ENCODE peak calls at places on chromosomes 13 and 19, in seven cellular contexts. B is testis, D is lower leg skin, R is IMR-90, I is tibial nerve, T is GM12891, F is GM12892. M is an unnamed sample.

GRCh38 chr13:106143930-106144709 is 391.3 kb downstream of the EFNB2 start:
- DNase-seq in B (no peak), D (no peak), R (no peak), I (no peak), T (no peak), F (no peak), M (no peak)

GRCh38 chr13:102399791-102400618 is 1.8 kb downstream of the FGF14 start:
- DNase-seq in B (peak; percentile 14), D (no peak), R (no peak), I (no peak), T (no peak), F (no peak), M (peak; percentile 7)

GRCh38 chr19:5436101-5436947 is 18.9 kb upstream of the ZNRF4 start:
- DNase-seq in B (peak; percentile 70), D (no peak), R (peak; percentile 73), I (no peak), T (no peak), F (no peak), M (no peak)

GRCh38 chr19:45276284-45276687 is 25.2 kb downstream of the MARK4 start:
- DNase-seq in B (peak; percentile 64), D (no peak), R (peak; percentile 29), I (no peak), T (no peak), F (no peak), M (no peak)

GRCh38 chr19:14048439-14049153 is 13.3 kb downstream of the PALM3 start:
- DNase-seq in B (peak; percentile 73), D (no peak), R (no peak), I (no peak), T (peak; percentile 71), F (no peak), M (peak; percentile 54)

GRCh38 chr13:98451676-98452105 is 125.2 kb downstream of the STK24 start:
- DNase-seq in B (no peak), D (no peak), R (peak; percentile 40), I (peak; percentile 40), T (no peak), F (no peak), M (no peak)

GRCh38 chr13:108220042-108220441 is 1.9 kb downstream of the ABHD13 start:
- DNase-seq in B (no peak), D (no peak), R (no peak), I (no peak), T (no peak), F (no peak), M (peak; percentile 47)

GRCh38 chr13:48586591-48587103 is 53.8 kb upstream of the RCBTB2 start:
- DNase-seq in B (peak; percentile 55), D (no peak), R (peak; percentile 11), I (no peak), T (no peak), F (no peak), M (peak; percentile 19)

GRCh38 chr19:44645407-44646048 is 1.8 kb downstream of the PVR start:
- DNase-seq in B (no peak), D (no peak), R (no peak), I (no peak), T (no peak), F (no peak), M (no peak)

GRCh38 chr13:33109801-33110200 is 93.6 kb downstream of the KL start:
- DNase-seq in B (no peak), D (no peak), R (no peak), I (no peak), T (no peak), F (no peak), M (peak; percentile 9)

GRCh38 chr19:14091885-14092462 is 1.4 kb upstream of the SAMD1 start:
- DNase-seq in B (no peak), D (no peak), R (no peak), I (no peak), T (peak; percentile 66), F (peak; percentile 55), M (peak; percentile 60)

GRCh38 chr19:49862411-49863253 is 4.7 kb downstream of the PNKP start:
- DNase-seq in B (peak; percentile 77), D (no peak), R (no peak), I (no peak), T (no peak), F (no peak), M (peak; percentile 53)

GRCh38 chr13:19845758-19846157 is 17.7 kb downstream of the ZMYM5 start:
- DNase-seq in B (no peak), D (no peak), R (peak; percentile 99), I (no peak), T (no peak), F (no peak), M (peak; percentile 41)

GRCh38 chr19:33795370-33796163 is 1.1 kb upstream of the KCTD15 start:
- DNase-seq in B (peak; percentile 77), D (peak; percentile 63), R (peak; percentile 75), I (peak; percentile 39), T (peak; percentile 81), F (peak; percentile 61), M (peak; percentile 83)
- TF ChIP-seq POLR2A in B (no peak), D (no peak), R (peak; percentile 73), I (peak; percentile 52), T (no peak), F (no peak), M (no peak)

DNA sequence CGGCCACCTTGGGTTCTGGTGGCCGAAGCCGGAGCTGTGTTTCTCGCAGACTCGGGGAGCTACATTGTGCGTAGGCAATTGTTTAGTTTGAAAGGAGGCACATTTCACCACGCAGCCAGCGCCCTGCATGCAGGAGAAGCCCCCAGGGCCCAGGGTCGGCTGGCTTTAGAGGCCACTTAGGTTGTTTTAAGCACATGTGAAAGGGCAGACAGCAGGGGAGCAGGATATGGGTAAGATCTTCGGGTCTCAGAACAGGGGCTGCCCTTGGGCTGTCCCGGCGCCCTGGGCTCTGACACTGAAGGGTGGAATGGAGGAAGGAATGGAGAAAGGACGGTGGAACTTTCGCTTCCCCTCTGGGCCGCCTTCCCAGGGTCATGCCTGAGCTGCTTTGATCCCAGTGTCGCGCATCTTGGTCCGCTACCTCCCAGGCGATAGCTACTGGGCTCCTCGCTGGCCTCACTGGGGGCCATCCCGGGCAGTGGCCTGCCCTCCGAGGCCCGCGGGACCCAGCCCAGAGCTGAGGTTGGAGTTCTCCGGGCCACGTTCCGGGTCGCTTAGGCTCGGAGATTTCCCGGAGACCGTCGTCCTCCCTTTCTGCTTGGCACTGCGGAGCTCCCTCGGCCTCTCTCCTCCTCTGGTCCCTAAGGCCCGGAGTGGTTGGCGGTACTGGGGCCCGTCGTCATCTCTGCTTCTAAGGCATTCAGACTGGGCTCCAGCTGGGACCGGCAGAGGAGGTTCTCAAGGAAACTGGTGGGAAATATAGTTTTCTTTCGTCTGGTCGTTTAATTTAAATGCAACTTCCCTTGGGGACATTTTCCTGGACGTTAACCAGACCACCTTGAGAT is 4.3 kb upstream of the POU4F1 start:
- DNase-seq in B (no peak), D (no peak), R (no peak), I (no peak), T (no peak), F (no peak), M (peak; percentile 15)
- TF ChIP-seq POLR2A in B (no peak), D (no peak), R (no peak), I (no peak), T (no peak), F (no peak), M (no peak)

GRCh38 chr13:79749985-79750551 is 269.1 kb downstream of the NDFIP2 start:
- DNase-seq in B (peak; percentile 86), D (peak; percentile 75), R (peak; percentile 97), I (peak; percentile 67), T (no peak), F (no peak), M (no peak)
- TF ChIP-seq POLR2A in B (no peak), D (no peak), R (no peak), I (no peak), T (no peak), F (no peak), M (no peak)

GRCh38 chr13:30381049-30381448 is 41.2 kb upstream of the UBE2L5 start:
- DNase-seq in B (no peak), D (no peak), R (no peak), I (no peak), T (no peak), F (no peak), M (no peak)

GRCh38 chr13:30377312-30377685 is 45.0 kb upstream of the UBE2L5 start:
- DNase-seq in B (no peak), D (no peak), R (no peak), I (no peak), T (no peak), F (no peak), M (no peak)

GRCh38 chr13:30375436-30375835 is 46.9 kb upstream of the UBE2L5 start:
- DNase-seq in B (no peak), D (no peak), R (no peak), I (no peak), T (no peak), F (no peak), M (no peak)

GRCh38 chr13:30373727-30374126 is 48.6 kb upstream of the UBE2L5 start:
- DNase-seq in B (no peak), D (no peak), R (no peak), I (no peak), T (no peak), F (no peak), M (no peak)

DNA sequence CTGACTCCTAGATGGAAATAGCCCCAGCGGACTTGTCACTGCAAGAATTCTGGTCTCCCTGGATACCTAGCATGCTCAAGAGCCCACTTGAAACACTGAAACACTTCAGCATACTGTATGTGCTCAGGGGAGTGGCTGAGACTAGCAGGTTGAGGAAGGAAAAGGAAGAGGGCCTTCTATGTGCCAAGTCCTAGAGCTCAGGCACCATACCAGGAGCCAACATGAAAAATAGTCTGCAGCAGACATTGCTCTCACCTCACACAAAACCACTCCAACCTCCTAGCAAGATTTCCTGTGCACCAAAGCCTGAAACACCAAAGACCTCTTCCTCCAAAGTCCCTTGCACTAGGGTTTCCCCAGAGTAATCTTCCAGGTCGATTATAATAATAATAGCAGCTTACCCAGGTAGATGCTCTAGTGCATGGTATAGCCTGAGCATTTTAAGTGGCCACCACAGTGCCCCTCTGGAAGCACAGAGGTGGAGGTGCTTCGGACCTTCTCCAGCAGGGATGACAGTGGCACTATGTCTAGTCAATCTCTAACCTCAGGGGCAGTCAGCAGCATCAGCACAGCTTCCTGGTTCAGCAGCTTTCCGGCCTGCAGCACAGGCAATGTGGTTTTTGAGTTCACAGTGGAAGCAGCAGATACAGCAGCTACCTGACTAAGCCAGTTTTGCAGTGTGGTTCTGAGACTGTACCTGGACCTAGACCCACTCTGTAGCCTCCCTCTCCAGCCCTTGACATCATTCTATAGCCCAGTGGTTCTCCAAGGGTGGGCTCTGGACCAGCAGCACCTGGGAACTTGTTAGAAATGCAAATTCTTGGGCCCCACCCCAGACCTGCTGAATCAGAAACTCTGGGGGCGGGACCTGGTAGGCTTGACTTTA is 45.6 kb upstream of the UBE2L5 start:
- DNase-seq in B (no peak), D (no peak), R (no peak), I (no peak), T (peak; percentile 52), F (peak; percentile 41), M (no peak)
- TF ChIP-seq POLR2A in B (no peak), D (no peak), R (no peak), I (no peak), T (no peak), F (peak; percentile 58), M (no peak)

DNA sequence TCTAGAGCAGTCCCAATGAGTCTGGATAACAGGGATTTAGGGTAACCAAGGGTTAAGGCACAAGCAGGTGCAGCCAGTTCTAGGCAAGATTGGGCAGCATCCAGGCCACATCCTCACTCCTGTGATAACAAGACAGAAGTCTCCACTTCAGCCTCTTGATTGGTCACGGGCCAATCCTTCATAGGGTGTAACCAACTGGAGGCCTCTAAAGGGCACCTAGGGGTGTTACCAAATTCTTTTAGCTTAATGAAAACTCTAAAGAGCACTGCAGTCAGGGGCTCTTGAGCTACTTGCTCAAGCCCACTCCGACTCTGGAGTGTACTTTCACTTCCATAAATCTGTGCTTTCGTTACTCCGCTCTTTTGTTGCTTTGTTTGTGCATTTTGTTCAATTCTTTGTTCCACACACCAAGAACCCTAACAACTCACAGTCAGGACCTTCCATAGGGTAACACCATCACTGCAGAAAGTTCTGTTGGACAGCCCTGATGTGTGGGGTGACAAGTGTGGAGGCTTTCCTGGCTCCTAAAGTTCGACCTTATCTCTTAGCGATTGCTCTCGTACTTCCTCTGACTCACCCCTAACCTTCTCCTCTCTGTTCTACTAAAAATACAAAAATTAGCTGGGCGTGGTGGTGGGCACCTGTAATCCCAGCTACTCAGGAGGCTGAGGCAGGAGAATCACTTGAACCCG is 36.1 kb downstream of the ZSWIM9 start:
- DNase-seq in B (no peak), D (no peak), R (no peak), I (no peak), T (no peak), F (no peak), M (peak; percentile 85)
- TF ChIP-seq POLR2A in B (no peak), D (no peak), R (no peak), I (no peak), T (no peak), F (no peak), M (no peak)